ENCODE peak calls at places on chromosomes 2 and 18, in ten cellular contexts. E is heart right ventricle, L is heart left ventricle, U is neural progenitor cell, S is foreskin keratinocyte, Z is Peyer's patch, H is mammary epithelial cell, B is adrenal gland, K is H9, O is PC-3. Q is an unnamed sample.

GRCh38 chr2:48529676-48530032 is 300 bp upstream of the STON1 start:
- DNase-seq in B (no peak), O (no peak), U (no peak), E (no peak), K (no peak), L (no peak), H (no peak), S (no peak), Z (no peak), Q (no peak)

GRCh38 chr2:181656450-181657261 is at the start of gene CERKL:
- DNase-seq in O (peak; percentile 76), E (no peak), U (peak; percentile 82), K (peak; percentile 90), L (peak; percentile 11), S (no peak), H (peak; percentile 19), B (peak; percentile 16), Z (peak; percentile 79), Q (peak; percentile 69)

GRCh38 chr2:113219889-113220641 is 46.3 kb downstream of the PSD4 start:
- DNase-seq in E (peak; percentile 38), Z (peak; percentile 91), O (peak; percentile 33), S (no peak), U (peak; percentile 16), B (peak; percentile 79), L (peak; percentile 50), K (peak; percentile 48), H (no peak), Q (peak; percentile 64)

GRCh38 chr18:3151379-3152264 is 68.1 kb downstream of the MYOM1 start:
- DNase-seq in S (no peak), K (no peak), Z (no peak), U (peak; percentile 46), B (no peak), E (no peak), L (no peak), H (no peak), O (peak; percentile 59), Q (no peak)

GRCh38 chr18:46939337-46939963 is 22.0 kb downstream of the KATNAL2 start:
- DNase-seq in S (peak; percentile 54), O (no peak), L (no peak), E (no peak), B (no peak), K (no peak), H (peak; percentile 60), U (no peak), Z (no peak), Q (no peak)

GRCh38 chr18:30160124-30160523 is 882.4 kb downstream of the DSC3 start:
- DNase-seq in H (no peak), Z (no peak), S (no peak), E (no peak), B (no peak), K (no peak), L (no peak), U (no peak), O (no peak), Q (no peak)

GRCh38 chr2:144703852-144704324 is 184.0 kb upstream of the ZEB2 start:
- DNase-seq in Z (no peak), K (no peak), E (peak; percentile 10), U (no peak), S (peak; percentile 64), B (peak; percentile 50), L (no peak), H (peak; percentile 90), O (peak; percentile 78), Q (peak; percentile 5)

GRCh38 chr2:200225943-200226342 is 80.5 kb upstream of the SPATS2L start:
- DNase-seq in L (no peak), Z (no peak), O (no peak), S (no peak), H (no peak), U (no peak), B (no peak), K (no peak), E (no peak), Q (peak; percentile 40)

GRCh38 chr2:148162860-148163259 is 142.0 kb downstream of the MBD5 start:
- DNase-seq in K (no peak), S (no peak), H (no peak), E (no peak), O (no peak), U (no peak), Z (no peak), L (no peak), B (no peak), Q (no peak)

GRCh38 chr2:263774-264492 is at the start of gene SH3YL1:
- DNase-seq in O (peak; percentile 75), Z (peak; percentile 93), K (peak; percentile 59), L (peak; percentile 5), H (peak; percentile 68), E (peak; percentile 6), U (peak; percentile 39), S (peak; percentile 31), B (peak; percentile 61), Q (peak; percentile 87)

DNA sequence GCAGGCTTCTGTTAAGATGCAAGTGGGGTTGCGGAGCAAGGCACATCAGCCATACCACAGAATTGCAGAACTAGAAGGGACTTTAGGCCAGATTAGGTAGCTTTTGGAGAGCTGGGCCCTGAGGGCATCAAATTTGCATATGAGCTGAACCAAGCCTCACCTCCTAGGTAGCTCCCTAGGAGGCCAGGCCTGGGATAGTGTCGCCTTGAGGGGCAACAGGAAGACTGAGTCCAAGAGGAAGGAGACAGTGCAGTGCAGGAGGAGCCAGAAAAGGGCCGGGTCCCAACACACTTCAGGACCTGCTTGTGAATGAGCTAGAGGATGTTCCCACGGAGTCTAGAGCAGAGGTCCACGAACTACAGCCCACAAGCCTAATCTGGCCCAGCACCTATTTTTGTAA is 98.7 kb downstream of the MAPK4 start:
- DNase-seq in H (no peak), L (no peak), O (no peak), Z (no peak), E (no peak), K (no peak), S (no peak), B (no peak), U (no peak), Q (no peak)
- H3K27ac ChIP-seq in H (no peak overlapping the region), L (peak overlapping the region; percentile 98), O (no peak overlapping the region), Z (peak overlapping the region; percentile 69), E (peak overlapping the region; percentile 88), K (no peak overlapping the region), S (no peak overlapping the region), B (no peak overlapping the region), U (no peak overlapping the region), Q (no peak overlapping the region)

DNA sequence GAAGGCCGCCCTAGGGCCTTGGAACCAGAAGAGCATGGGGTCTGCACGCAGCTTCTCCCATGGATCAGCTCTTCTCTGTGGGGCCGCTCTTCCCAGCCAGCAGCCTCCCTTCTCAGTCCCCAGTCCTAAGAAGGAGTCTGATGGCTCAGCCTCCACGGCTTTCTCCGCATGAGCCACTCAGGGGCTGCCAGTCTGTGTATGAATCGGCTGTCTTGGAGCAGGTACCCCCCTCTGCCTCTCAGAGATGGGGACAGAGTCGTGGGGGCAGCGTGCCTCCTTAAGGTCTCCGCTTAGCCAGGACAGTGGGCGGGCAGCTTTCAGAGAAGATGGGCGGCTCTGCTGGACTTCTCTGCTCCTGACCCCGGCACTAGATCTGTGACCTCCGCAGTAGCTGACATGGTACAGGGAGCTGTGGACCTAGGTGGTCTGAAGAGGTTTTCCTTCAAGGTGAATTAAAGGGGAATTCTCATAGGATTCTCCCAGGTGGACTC is 21.6 kb downstream of the INPP5D start:
- DNase-seq in K (no peak), S (no peak), H (no peak), U (no peak), B (no peak), Z (peak; percentile 35), L (no peak), E (no peak), O (no peak), Q (no peak)
- H3K4me1 ChIP-seq in K (no peaks in the 10 kb centered on the region), S (no peaks in the 10 kb centered on the region), H (no peaks in the 10 kb centered on the region), U (peaks cover 31% of the 10 kb centered on the region), B (peaks cover 6% of the 10 kb centered on the region), Z (peaks cover 68% of the 10 kb centered on the region), L (peaks cover 8% of the 10 kb centered on the region), E (peaks cover 26% of the 10 kb centered on the region), O (peaks cover 4% of the 10 kb centered on the region), Q (peaks cover 4% of the 10 kb centered on the region)

GRCh38 chr2:170380267-170380666 is 202.3 kb downstream of the MYO3B start:
- DNase-seq in S (no peak), U (no peak), L (no peak), E (no peak), Z (no peak), H (no peak), B (no peak), O (peak; percentile 60), K (no peak), Q (no peak)

GRCh38 chr2:170375192-170375591 is 197.2 kb downstream of the MYO3B start:
- DNase-seq in K (no peak), B (no peak), S (peak; percentile 83), E (no peak), L (no peak), Z (no peak), H (peak; percentile 87), U (no peak), O (peak; percentile 81), Q (no peak)

GRCh38 chr2:170381678-170382077 is 203.7 kb downstream of the MYO3B start:
- DNase-seq in U (no peak), L (no peak), O (no peak), B (no peak), H (no peak), Z (no peak), K (no peak), E (no peak), S (no peak), Q (no peak)

DNA sequence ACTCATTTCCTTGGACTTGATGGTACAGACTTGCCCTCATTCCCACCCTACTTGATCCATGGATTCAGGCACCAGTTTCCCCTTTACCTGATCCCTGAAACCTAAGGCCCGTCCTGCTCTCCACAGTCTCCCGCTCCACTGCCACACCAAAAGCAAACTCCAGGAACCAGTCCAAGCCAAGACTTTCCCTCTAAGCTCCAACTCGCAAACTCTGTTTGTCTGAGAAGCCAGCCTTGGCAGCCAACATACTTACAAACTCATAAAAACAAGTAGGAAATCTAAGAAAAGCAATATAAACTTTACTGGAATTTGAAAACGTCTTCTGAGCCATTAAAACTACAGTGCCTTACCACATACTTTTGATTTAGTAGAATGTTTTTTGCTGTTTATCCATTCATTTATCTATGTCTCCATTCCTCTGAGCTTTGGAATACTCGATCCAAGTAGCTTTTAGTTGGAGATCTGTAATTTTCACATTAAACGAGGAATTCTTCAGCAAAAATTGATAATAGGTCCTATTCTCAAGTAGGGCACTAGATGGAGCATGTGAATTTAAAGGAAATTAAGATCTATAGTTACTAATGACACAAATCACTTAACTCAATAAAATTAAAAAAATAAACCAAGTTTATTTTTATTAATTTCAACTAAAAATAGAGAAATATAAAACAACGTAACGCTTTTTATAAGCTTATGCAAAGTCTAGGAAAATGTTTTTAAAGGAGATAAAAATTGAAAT is 199.7 kb downstream of the MYO3B start:
- DNase-seq in U (no peak), Z (no peak), O (peak; percentile 40), H (no peak), L (no peak), S (no peak), K (no peak), B (no peak), E (no peak), Q (no peak)
- TF ChIP-seq CTCF in U (peak; percentile 20), Z (no peak), O (peak; percentile 46), H (peak; percentile 22), L (no peak), S (peak; percentile 46), K (peak; percentile 43), B (no peak), E (no peak), Q (no peak)

DNA sequence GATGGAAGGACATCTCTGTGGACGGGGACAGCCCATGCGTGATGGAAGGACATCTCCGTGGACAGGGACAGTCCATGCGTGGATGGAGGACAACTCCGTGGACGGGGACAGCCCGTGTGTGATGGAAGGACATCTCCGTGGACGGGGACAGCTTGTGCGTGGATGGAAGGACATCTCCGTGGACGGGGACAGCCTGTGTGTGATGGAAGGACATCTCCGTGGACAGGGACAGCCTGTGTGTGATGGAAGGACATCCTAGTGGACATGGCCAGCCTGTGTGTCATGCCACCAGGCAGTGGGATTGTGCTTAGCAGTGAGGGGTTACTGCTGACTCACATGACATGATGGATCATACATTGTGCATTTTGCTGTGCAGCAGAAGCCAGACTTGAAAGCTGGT is 30.0 kb upstream of the NFATC1 start:
- DNase-seq in B (no peak), Z (no peak), L (no peak), S (no peak), U (no peak), H (no peak), O (no peak), E (no peak), K (no peak), Q (no peak)
- H3K27ac ChIP-seq in B (no peak overlapping the region), Z (no peak overlapping the region), L (no peak overlapping the region), S (no peak overlapping the region), U (no peak overlapping the region), H (no peak overlapping the region), O (no peak overlapping the region), E (no peak overlapping the region), K (no peak overlapping the region), Q (no peak overlapping the region)

Q was measured in body of pancreas.